ENCODE peak calls at places on chromosomes 7 and 10, in five cellular contexts. Q is D341Med, E is heart right ventricle, R is T-helper 2 cell, G is hepatocyte. V is an unnamed sample.

GRCh38 chr7:69837387-69838068 is 239.3 kb downstream of the AUTS2 start:
- DNase-seq in G (no peak), Q (no peak), R (no peak), E (no peak), V (no peak)

GRCh38 chr10:129963076-129963830 is 821 bp downstream of the EBF3 start:
- DNase-seq in Q (no peak), G (peak; percentile 47), E (no peak), R (no peak), V (peak; percentile 64)

GRCh38 chr7:140062118-140062527 is 628 bp downstream of the PARP12 start:
- DNase-seq in R (peak; percentile 54), G (peak; percentile 41), Q (no peak), E (peak; percentile 22), V (no peak)

GRCh38 chr7:145293793-145294153 is 457.9 kb upstream of the TPK1 start:
- DNase-seq in Q (no peak), R (no peak), E (no peak), G (no peak), V (no peak)

GRCh38 chr7:156089222-156089621 is 277.0 kb upstream of the SHH start:
- DNase-seq in E (no peak), R (no peak), Q (no peak), G (no peak), V (no peak)

GRCh38 chr10:90451283-90451682 is 406.6 kb downstream of the HTR7 start:
- DNase-seq in R (no peak), G (no peak), Q (no peak), E (no peak), V (no peak)

GRCh38 chr10:19592276-19592675 is 224.0 kb upstream of the PLXDC2 start:
- DNase-seq in G (peak; percentile 8), E (no peak), R (no peak), Q (no peak), V (no peak)

GRCh38 chr7:158227258-158227657 is 360.4 kb downstream of the PTPRN2 start:
- DNase-seq in G (no peak), Q (no peak), E (no peak), R (no peak), V (no peak)

GRCh38 chr7:29557954-29558353 is 5.7 kb upstream of the PRR15 start:
- DNase-seq in Q (no peak), G (peak; percentile 56), E (no peak), R (no peak), V (no peak)

GRCh38 chr7:26265061-26265460 is 26.6 kb upstream of the SNX10 start:
- DNase-seq in E (no peak), Q (no peak), R (no peak), G (no peak), V (no peak)

GRCh38 chr10:123746520-123746919 is 80.4 kb downstream of the GPR26 start:
- DNase-seq in E (no peak), R (no peak), G (no peak), Q (no peak), V (no peak)

GRCh38 chr7:596819-597182 is 77.2 kb upstream of the PDGFA start:
- DNase-seq in Q (no peak), E (no peak), R (no peak), G (no peak), V (no peak)

GRCh38 chr7:114082567-114082933 is 163.7 kb upstream of the PPP1R3A start:
- DNase-seq in E (no peak), Q (no peak), G (no peak), R (no peak), V (no peak)

GRCh38 chr10:32972929-32973328 is 14.9 kb upstream of the ITGB1 start:
- DNase-seq in G (no peak), R (no peak), Q (no peak), E (no peak), V (no peak)

GRCh38 chr10:44860811-44861751 is 50.1 kb upstream of the TMEM72 start:
- DNase-seq in Q (peak; percentile 10), G (peak; percentile 26), E (no peak), R (no peak), V (no peak)

GRCh38 chr7:22156205-22156604 is 200.7 kb downstream of the RAPGEF5 start:
- DNase-seq in E (no peak), Q (no peak), G (no peak), R (no peak), V (no peak)

GRCh38 chr10:78436706-78437406 is 403.2 kb downstream of the RPS24 start:
- DNase-seq in G (no peak), Q (no peak), R (no peak), E (no peak), V (no peak)

GRCh38 chr7:33832326-33832725 is 73.0 kb upstream of the BMPER start:
- DNase-seq in G (no peak), E (no peak), Q (peak; percentile 83), R (no peak), V (no peak)

GRCh38 chr10:21329995-21330627 is 195.4 kb downstream of the SKIDA1 start:
- DNase-seq in R (no peak), Q (no peak), E (peak; percentile 22), G (peak; percentile 63), V (no peak)

V was measured in SK-N-SH.